ENCODE peak calls at places on chromosomes 6 and 20, in four cellular contexts. R, S, G and D are unnamed samples.

GRCh38 chr6:52574709-52575489 is 2.0 kb downstream of the TRAM2 start:
- DNase-seq in S (peak), G (no peak), R (no peak), D (no peak)

GRCh38 chr6:89527634-89528033 is 94.7 kb downstream of the ANKRD6 start:
- DNase-seq in G (no peak), S (no peak), R (no peak), D (no peak)

GRCh38 chr20:57950764-57951163 is 240.9 kb upstream of the PMEPA1 start:
- DNase-seq in R (no peak), G (no peak), S (no peak), D (no peak)

GRCh38 chr6:100121854-100122609 is 128.0 kb upstream of the MCHR2 start:
- DNase-seq in S (no peak), G (no peak), R (no peak), D (no peak)

GRCh38 chr6:109458774-109459531 is 3.4 kb upstream of the MICAL1 start:
- DNase-seq in G (no peak), R (no peak), S (no peak), D (no peak)

GRCh38 chr20:754904-755303 is 13.4 kb downstream of the SLC52A3 start:
- DNase-seq in S (no peak), G (no peak), R (no peak), D (no peak)

GRCh38 chr6:136085370-136086115 is 164.6 kb downstream of the MTFR2 start:
- DNase-seq in S (peak), G (no peak), R (no peak), D (no peak)

GRCh38 chr6:145688493-145688905 is 46.8 kb downstream of the EPM2A start:
- DNase-seq in R (no peak), S (peak), G (no peak), D (peak)

GRCh38 chr20:7772376-7772775 is 167.9 kb downstream of the HAO1 start:
- DNase-seq in S (peak), R (no peak), G (no peak), D (peak)

GRCh38 chr20:50395258-50395729 is 114.9 kb upstream of the PTPN1 start:
- DNase-seq in G (no peak), S (peak), R (no peak), D (no peak)

GRCh38 chr6:46039646-46040045 is 24.0 kb upstream of the CLIC5 start:
- DNase-seq in S (no peak), R (no peak), G (no peak), D (no peak)

GRCh38 chr6:154805288-154805911 is 72.2 kb downstream of the SCAF8 start:
- DNase-seq in S (peak), G (no peak), R (no peak), D (peak)

GRCh38 chr20:37071481-37071911 is 24.3 kb downstream of the RBL1 start:
- DNase-seq in S (peak), G (no peak), R (no peak), D (no peak)

GRCh38 chr20:10705801-10706459 is 32.1 kb upstream of the JAG1 start:
- DNase-seq in S (peak), R (no peak), G (no peak), D (no peak)

GRCh38 chr6:161683400-161683799 is 409.5 kb upstream of the AGPAT4 start:
- DNase-seq in G (no peak), R (no peak), S (no peak), D (no peak)

GRCh38 chr6:110708295-110708965 is 106.8 kb downstream of the CDK19 start:
- DNase-seq in G (no peak), S (peak), R (no peak), D (no peak)

GRCh38 chr6:125182237-125183018 is 28.9 kb downstream of the TPD52L1 start:
- DNase-seq in R (no peak), G (no peak), S (peak), D (no peak)

GRCh38 chr6:109359248-109359647 is 23.0 kb downstream of the CD164 start:
- DNase-seq in G (no peak), R (no peak), S (no peak), D (no peak)

GRCh38 chr20:51220293-51220706 is 197.4 kb upstream of the KCNG1 start:
- DNase-seq in R (peak), G (peak), S (no peak), D (no peak)

GRCh38 chr6:89368107-89368506 is 15.6 kb upstream of the UBE2J1 start:
- DNase-seq in S (peak), G (no peak), R (peak), D (no peak)

GRCh38 chr6:26545617-26546016 is 7.5 kb downstream of the HMGN4 start:
- DNase-seq in S (no peak), G (no peak), R (no peak), D (no peak)

GRCh38 chr6:119830494-119831295 is 481.1 kb upstream of the MAN1A1 start:
- DNase-seq in S (no peak), R (no peak), G (no peak), D (no peak)

GRCh38 chr6:152863618-152864326 is 113.2 kb downstream of the VIP start:
- DNase-seq in S (peak), G (no peak), R (peak), D (peak)

GRCh38 chr6:143966291-143966690 is 41.8 kb downstream of the PLAGL1 start:
- DNase-seq in G (no peak), R (no peak), S (no peak), D (no peak)

GRCh38 chr6:42937548-42938427 is 8.5 kb downstream of the CNPY3 start:
- DNase-seq in R (no peak), G (no peak), S (no peak), D (no peak)

GRCh38 chr20:45953672-45954071 is 18.3 kb downstream of the ZNF335 start:
- DNase-seq in R (no peak), G (no peak), S (no peak), D (no peak)

GRCh38 chr6:44022296-44022661 is 105.0 kb downstream of the MRPL14 start:
- DNase-seq in S (peak), R (no peak), G (no peak), D (no peak)

GRCh38 chr6:75550544-75551167 is 51.0 kb upstream of the SENP6 start:
- DNase-seq in S (peak), R (no peak), G (peak), D (no peak)

GRCh38 chr20:56616704-56617103 is 12.4 kb upstream of the TFAP2C start:
- DNase-seq in S (no peak), R (no peak), G (no peak), D (no peak)

GRCh38 chr6:131381052-131381451 is 192.0 kb upstream of the ARG1 start:
- DNase-seq in S (no peak), G (no peak), R (peak), D (no peak)

GRCh38 chr6:81769834-81770233 is 17.4 kb upstream of the TENT5A start:
- DNase-seq in R (no peak), S (peak), G (no peak), D (no peak)

GRCh38 chr6:11094411-11094851 is 797 bp downstream of the SMIM13 start:
- DNase-seq in S (peak), G (no peak), R (peak), D (peak)

GRCh38 chr6:137161975-137162374 is 11.5 kb downstream of the IL22RA2 start:
- DNase-seq in S (peak), R (no peak), G (no peak), D (no peak)

GRCh38 chr6:147201885-147202515 is 2.2 kb upstream of the STXBP5 start:
- DNase-seq in S (peak), G (no peak), R (peak), D (no peak)

GRCh38 chr6:90477366-90477765 is 109.5 kb downstream of the MAP3K7 start:
- DNase-seq in G (no peak), S (no peak), R (no peak), D (no peak)

GRCh38 chr6:35093118-35093445 is 48.1 kb downstream of the TCP11 start:
- DNase-seq in S (no peak), G (no peak), R (no peak), D (peak)

GRCh38 chr20:53643031-53643832 is 49.6 kb upstream of the ZNF217 start:
- DNase-seq in G (peak), R (no peak), S (peak), D (no peak)

GRCh38 chr20:38970302-38970701 is 8.2 kb downstream of the DHX35 start:
- DNase-seq in S (peak), G (no peak), R (no peak), D (no peak)

GRCh38 chr20:5862703-5863039 is 87.7 kb downstream of the TRMT6 start:
- DNase-seq in S (no peak), G (no peak), R (no peak), D (no peak)

GRCh38 chr6:51959744-51960383 is 127.5 kb downstream of the PKHD1 start:
- DNase-seq in R (peak), G (peak), S (peak), D (peak)

GRCh38 chr6:32153252-32153834 is 598 bp upstream of the PPT2 start:
- DNase-seq in G (no peak), S (peak), R (peak), D (no peak)
- TF ChIP-seq CTCF in G (no peak), S (no peak), R (no peak), D (peak)

GRCh38 chr6:149897855-149898744 is at the start of gene RAET1E:
- DNase-seq in G (no peak), S (no peak), R (no peak), D (no peak)
- TF ChIP-seq CTCF in G (no peak), S (no peak), R (no peak), D (peak)

GRCh38 chr20:32995802-32996201 is 8.4 kb downstream of the SUN5 start:
- DNase-seq in R (no peak), G (no peak), S (no peak), D (no peak)
- TF ChIP-seq CTCF in R (no peak), G (no peak), S (no peak), D (no peak)

GRCh38 chr20:2747676-2748235 is 52.7 kb downstream of the CPXM1 start:
- DNase-seq in R (no peak), G (no peak), S (no peak), D (no peak)
- TF ChIP-seq CTCF in R (no peak), G (no peak), S (no peak), D (no peak)

GRCh38 chr6:168221000-168221399 is 98.6 kb downstream of the DACT2 start:
- DNase-seq in R (no peak), S (no peak), G (no peak), D (no peak)
- TF ChIP-seq CTCF in R (no peak), S (no peak), G (no peak), D (no peak)

DNA sequence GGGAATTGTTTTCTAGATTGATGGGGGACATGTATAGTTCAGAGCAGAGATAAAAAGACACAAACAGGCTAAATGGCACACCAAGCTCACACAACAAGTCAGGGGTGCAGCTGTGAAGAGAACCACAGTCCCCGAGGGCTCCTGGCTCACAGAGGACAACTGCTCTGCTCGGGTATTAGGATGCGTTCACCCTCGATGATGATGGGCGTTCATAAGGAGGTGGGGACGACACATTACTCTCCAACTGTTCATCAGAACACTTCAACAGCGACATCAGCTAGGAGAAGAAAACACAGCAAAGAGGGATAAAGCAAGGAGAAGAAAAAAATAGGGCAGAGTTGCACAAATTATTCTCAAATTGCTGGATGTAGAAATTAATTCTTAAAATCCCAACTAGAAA is 174.8 kb upstream of the RREB1 start:
- DNase-seq in S (no peak), G (no peak), R (no peak), D (no peak)
- TF ChIP-seq CTCF in S (no peak), G (no peak), R (no peak), D (no peak)

DNA sequence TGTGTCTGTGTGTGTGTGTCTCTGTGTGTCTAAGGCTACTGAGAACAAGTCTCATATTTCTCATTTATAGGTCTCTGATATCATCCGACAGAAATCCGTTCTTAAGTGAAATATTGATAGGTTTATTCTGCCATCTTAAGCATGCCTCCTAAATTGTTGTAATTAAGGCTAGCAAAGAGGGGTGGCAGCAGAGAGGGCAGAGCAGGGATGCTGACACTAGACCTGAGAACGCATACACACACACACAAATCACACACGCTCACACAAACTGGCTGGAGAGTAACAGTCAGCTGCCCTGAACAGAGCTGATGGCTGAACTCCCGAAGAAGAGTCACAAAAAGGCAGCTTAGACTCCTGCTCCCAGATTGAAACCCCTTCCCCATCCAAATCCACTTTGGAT is 85.0 kb upstream of the LRFN2 start:
- DNase-seq in G (no peak), R (no peak), S (no peak), D (no peak)
- TF ChIP-seq CTCF in G (no peak), R (no peak), S (no peak), D (no peak)

GRCh38 chr6:22146581-22147468 is 150.0 kb downstream of the PRL start:
- DNase-seq in R (peak), G (no peak), S (peak), D (no peak)

GRCh38 chr6:22147983-22148797 is 148.6 kb downstream of the PRL start:
- DNase-seq in S (peak), R (no peak), G (no peak), D (peak)

GRCh38 chr6:22147469-22147815 is 149.4 kb downstream of the PRL start:
- DNase-seq in G (no peak), S (no peak), R (no peak), D (peak)

GRCh38 chr6:22145294-22145693 is 151.5 kb downstream of the PRL start:
- DNase-seq in R (no peak), G (no peak), S (no peak), D (no peak)

GRCh38 chr6:22145823-22146379 is 150.9 kb downstream of the PRL start:
- DNase-seq in R (no peak), G (no peak), S (peak), D (peak)
- TF ChIP-seq CTCF in R (no peak), G (no peak), S (peak), D (peak)

DNA sequence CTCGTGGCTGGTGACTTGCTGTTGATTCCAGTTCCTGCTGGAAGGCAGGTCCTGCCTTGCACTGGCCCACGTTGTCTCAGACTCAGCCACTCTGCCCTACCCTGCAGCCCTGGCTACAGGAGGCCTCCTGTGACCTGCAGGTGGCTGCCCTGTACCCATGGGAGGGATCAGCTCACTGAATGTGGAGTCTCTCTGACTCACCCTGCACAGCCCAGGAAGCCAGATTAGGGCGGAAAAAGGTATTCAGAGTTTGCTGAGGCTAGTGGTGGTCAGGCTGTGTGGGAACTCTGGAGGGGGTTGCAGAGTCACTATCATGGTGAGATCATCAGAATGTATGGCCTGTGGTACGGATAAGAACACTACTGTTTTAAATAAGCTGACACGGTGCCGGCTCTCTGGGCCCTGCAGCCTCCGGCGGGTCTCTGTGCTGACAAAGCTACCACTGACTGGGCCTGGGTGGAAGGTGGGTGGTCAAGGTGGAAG is 24.7 kb upstream of the PYGB start:
- DNase-seq in G (no peak), R (no peak), S (peak), D (peak)
- TF ChIP-seq CTCF in G (no peak), R (no peak), S (peak), D (peak)